ENCODE peak calls at places on chromosomes 13 and 19, in seven cellular contexts. H is gastrocnemius medialis, J is SK-N-SH, M is pancreas, W is GM23248, P is uterus, E is transverse colon. N is an unnamed sample. For H3K36me3, the result is how much of the 10 kb centered on the place peaks cover.

GRCh38 chr19:4061178-4061682 is 5.5 kb downstream of the ZBTB7A start:
- DNase-seq in E (peak), J (no peak), W (peak), H (peak), M (peak), P (peak), N (no peak)

GRCh38 chr13:27034678-27035111 is 136.9 kb downstream of the USP12 start:
- DNase-seq in W (peak), H (no peak), E (no peak), M (no peak), P (no peak), J (no peak), N (no peak)

GRCh38 chr19:32029235-32029634 is 316.2 kb upstream of the ZNF507 start:
- DNase-seq in P (no peak), E (no peak), W (no peak), M (no peak), J (no peak), H (no peak), N (no peak)

GRCh38 chr19:56476671-56477428 is at the start of gene ZNF667:
- DNase-seq in J (peak), M (no peak), E (no peak), P (no peak), H (no peak), W (peak), N (peak)

GRCh38 chr19:14103310-14103709 is 12.8 kb upstream of the SAMD1 start:
- DNase-seq in H (no peak), J (no peak), M (no peak), W (no peak), P (no peak), E (no peak), N (no peak)

GRCh38 chr19:35509861-35510625 is 3.4 kb downstream of the DMKN start:
- DNase-seq in W (peak), J (peak), M (peak), H (no peak), P (peak), E (peak), N (peak)

GRCh38 chr19:6250024-6250605 is 29.7 kb downstream of the MLLT1 start:
- DNase-seq in H (no peak), E (no peak), W (peak), J (no peak), P (no peak), M (no peak), N (no peak)

GRCh38 chr19:41868120-41868988 is 8.3 kb downstream of the RPS19 start:
- DNase-seq in E (peak), H (no peak), P (no peak), J (no peak), W (no peak), M (peak), N (no peak)

GRCh38 chr19:38675611-38676010 is 28.2 kb downstream of the ACTN4 start:
- DNase-seq in H (no peak), E (no peak), J (no peak), W (peak), M (no peak), P (no peak), N (no peak)

GRCh38 chr13:111232191-111232590 is 88.3 kb upstream of the TEX29 start:
- DNase-seq in H (no peak), E (no peak), P (no peak), W (no peak), M (no peak), J (no peak), N (no peak)

GRCh38 chr19:29526730-29527499 is 1.1 kb downstream of the VSTM2B start:
- DNase-seq in H (no peak), E (no peak), P (no peak), W (peak), M (no peak), J (peak), N (no peak)

GRCh38 chr19:35995655-35995993 is 636 bp downstream of the SDHAF1 start:
- DNase-seq in J (peak), H (no peak), P (peak), E (peak), W (peak), M (peak), N (peak)

DNA sequence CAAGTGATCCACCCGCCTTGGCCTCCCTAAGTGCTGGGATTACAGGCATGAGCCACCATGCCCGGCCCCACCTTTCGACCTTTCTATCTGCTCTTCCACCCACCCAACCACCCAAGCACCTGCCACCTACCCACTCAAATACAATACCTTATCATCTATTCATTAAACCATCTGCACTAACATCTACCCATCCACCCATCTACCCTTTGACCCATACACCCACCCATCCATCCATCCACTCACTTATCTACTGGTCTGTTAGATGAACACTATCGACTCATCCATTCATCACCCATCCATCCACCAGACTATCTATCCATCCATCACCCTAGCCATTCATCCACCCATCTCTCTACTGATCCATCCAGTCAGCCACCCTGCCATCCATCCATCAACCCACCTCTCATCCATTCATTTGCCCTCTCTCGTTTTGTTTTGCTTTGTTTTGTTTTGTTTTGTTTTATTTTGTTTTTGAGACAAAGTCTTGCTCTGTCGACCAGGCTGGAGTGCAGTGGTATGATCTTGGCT is 17.2 kb downstream of the EML2 start:
- DNase-seq in W (no peak), E (no peak), J (no peak), P (no peak), M (no peak), H (no peak), N (no peak)
- H3K36me3 ChIP-seq in W (under half), E (under half), J (under half), P (under half), M (under half), H (under half), N (under half)

GRCh38 chr13:44919103-44919804 is 70.0 kb downstream of the NUFIP1 start:
- DNase-seq in J (no peak), M (no peak), E (no peak), P (no peak), H (no peak), W (no peak), N (no peak)
- H3K4me3 ChIP-seq in J (peak), M (peak), E (no peak), P (no peak), H (peak), W (peak), N (peak)

GRCh38 chr13:32610538-32610937 is 24.3 kb downstream of the PDS5B start:
- DNase-seq in M (no peak), E (no peak), H (no peak), P (no peak), J (no peak), W (no peak), N (no peak)
- H3K36me3 ChIP-seq in M (under half), E (under half), H (under half), P (under half), J (under half), W (under half), N (under half)

GRCh38 chr19:2477732-2478191 is 1.8 kb downstream of the GADD45B start:
- DNase-seq in J (no peak), P (peak), E (peak), W (peak), H (peak), M (peak), N (no peak)

GRCh38 chr19:2478756-2479555 is 3.0 kb downstream of the GADD45B start:
- DNase-seq in P (peak), E (peak), M (peak), H (peak), W (peak), J (no peak), N (no peak)

GRCh38 chr19:2481466-2481865 is 5.5 kb downstream of the GADD45B start:
- DNase-seq in J (no peak), M (no peak), W (no peak), H (no peak), P (no peak), E (no peak), N (no peak)

GRCh38 chr19:2478324-2478755 is 2.4 kb downstream of the GADD45B start:
- DNase-seq in H (peak), M (peak), J (peak), E (peak), P (peak), W (peak), N (peak)

GRCh38 chr19:2479556-2480194 is 3.7 kb downstream of the GADD45B start:
- DNase-seq in W (peak), H (no peak), E (no peak), P (no peak), M (no peak), J (no peak), N (no peak)
- H3K4me3 ChIP-seq in W (no peak), H (no peak), E (no peak), P (no peak), M (peak), J (no peak), N (no peak)

DNA sequence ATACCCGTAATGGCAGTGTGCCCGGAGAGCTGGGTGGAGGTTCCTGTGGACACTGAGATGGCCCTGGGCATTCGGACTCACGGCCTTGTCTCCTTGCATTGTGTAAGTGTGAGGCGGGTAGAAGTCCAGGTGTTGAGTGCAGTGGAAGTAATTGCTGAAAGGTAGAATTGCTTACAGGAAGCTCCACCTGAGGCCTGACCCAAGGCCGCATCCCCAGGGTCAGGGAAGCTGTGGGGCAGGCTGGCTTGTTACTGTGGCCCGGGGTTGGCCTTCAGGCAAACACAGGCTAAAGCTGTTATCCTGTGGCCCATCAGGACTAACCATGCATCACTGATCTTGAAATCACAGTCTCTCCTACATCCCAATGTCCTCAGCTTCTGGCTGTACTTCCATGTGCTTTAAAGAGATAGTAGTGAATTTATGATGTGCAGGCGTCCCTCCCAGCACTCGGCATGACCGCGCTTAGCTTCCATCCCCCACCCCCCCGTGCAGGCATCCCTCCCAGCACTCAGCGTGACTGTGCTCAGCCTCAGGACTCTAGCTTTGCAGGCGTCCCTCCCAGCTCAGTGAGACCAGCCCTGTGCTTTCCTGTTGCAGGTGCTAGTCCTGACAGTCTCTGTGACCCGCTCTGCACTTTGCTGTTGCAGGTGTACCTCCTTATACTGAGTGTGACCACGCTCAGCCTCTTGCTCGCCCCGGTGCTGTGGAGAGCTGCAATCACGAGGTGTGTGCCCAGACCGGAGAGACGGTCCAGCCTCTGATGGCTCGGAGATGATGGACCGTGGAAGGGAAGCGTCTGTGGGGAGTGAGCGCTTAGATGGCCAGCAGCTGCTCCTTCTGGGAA is 35.6 kb upstream of the TFDP1 start:
- DNase-seq in M (no peak), E (peak), P (peak), J (peak), W (no peak), H (no peak), N (peak)
- H3K36me3 ChIP-seq in M (under half), E (under half), P (under half), J (under half), W (under half), H (under half), N (under half)

GRCh38 chr19:18635831-18636182 is 1.0 kb upstream of the KLHL26 start:
- DNase-seq in W (no peak), J (no peak), M (no peak), H (no peak), P (no peak), E (no peak), N (no peak)

GRCh38 chr19:18634612-18635290 is 2.1 kb upstream of the KLHL26 start:
- DNase-seq in J (no peak), W (peak), E (peak), H (no peak), P (no peak), M (peak), N (no peak)

GRCh38 chr19:18636183-18636968 is 452 bp upstream of the KLHL26 start:
- DNase-seq in M (peak), W (peak), P (peak), J (peak), H (peak), E (peak), N (peak)

GRCh38 chr19:18637644-18638630 is 1.1 kb downstream of the KLHL26 start:
- DNase-seq in J (no peak), W (no peak), M (peak), E (peak), H (no peak), P (no peak), N (no peak)

GRCh38 chr19:18636969-18637629 is at the start of gene KLHL26:
- DNase-seq in M (peak), E (no peak), P (no peak), J (no peak), H (no peak), W (no peak), N (no peak)
- H3K4me3 ChIP-seq in M (peak), E (peak), P (peak), J (peak), H (peak), W (peak), N (peak)

GRCh38 chr13:21894703-21895699 is 224.1 kb downstream of the FGF9 start:
- DNase-seq in J (no peak), E (no peak), M (no peak), H (no peak), W (no peak), P (no peak), N (no peak)
- H3K36me3 ChIP-seq in J (under half), E (under half), M (under half), H (under half), W (under half), P (under half), N (under half)

GRCh38 chr19:2046046-2046907 is 4.8 kb downstream of the MKNK2 start:
- DNase-seq in E (no peak), H (peak), M (peak), P (no peak), J (no peak), W (no peak), N (no peak)
- H3K4me3 ChIP-seq in E (no peak), H (peak), M (peak), P (no peak), J (no peak), W (no peak), N (no peak)

DNA sequence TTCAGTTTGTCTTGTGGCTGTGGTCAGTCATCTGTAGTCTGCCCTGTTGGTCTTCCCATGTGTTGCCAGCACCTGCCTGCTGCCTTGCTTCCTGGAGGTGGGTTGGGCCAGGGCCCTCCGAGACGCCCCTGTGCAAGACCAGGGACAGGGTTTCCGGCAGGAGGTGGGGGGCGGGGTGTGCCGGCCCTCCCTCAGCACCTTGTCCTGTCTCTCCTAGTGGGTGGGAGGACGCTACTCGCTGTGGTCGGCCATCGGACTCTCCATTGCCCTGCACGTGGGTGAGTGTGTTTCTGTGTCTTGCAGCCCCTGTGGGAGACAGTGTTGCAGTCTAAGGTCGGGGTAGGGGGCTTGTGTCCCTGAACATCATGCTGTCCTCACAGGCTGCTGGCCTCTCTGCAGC is 11.2 kb upstream of the PDCD2L start:
- DNase-seq in E (no peak), J (no peak), M (peak), W (no peak), H (no peak), P (no peak), N (no peak)
- H3K36me3 ChIP-seq in E (under half), J (half or more), M (under half), W (under half), H (half or more), P (under half), N (half or more)

DNA sequence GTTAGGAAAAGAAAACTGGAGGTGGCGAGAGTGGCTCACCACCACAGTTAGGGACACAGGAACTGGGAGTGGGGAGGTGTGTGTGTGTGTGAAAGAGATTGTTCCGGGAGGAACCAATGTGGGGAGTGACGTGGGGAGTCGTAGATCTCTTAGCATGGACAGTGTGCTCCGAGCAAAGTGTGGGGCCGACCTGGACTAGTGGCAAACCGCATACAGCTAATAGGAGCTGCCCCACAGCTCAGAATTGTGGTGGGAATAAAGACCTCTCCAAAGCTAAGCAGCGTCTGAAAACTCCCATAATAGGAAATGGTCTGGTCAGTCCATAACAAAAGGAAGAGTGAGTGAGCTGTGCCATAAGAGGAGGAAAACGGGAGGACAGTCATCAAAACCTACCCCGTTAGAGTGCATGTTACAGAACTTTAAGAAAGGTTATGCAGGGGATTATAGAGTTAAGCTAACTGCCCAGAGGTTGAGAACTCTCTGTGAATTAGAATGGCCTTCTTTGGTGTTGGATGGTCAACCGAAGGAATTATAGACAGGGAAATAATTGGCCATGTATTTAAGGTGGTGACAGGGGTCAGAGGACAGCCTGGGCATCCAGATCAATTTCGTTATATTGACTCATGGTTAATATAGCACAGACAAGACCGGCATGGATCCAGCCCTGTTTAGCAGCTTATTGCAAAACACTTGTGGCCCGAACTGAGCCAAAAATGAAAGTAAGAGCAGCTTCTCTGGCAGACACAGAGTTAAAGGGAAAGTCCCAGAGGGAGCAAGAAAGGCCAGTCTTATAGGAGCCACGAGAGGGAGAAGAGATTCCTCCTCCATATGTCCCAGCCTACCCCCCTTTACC is 8.9 kb upstream of the SLC15A1 start:
- DNase-seq in P (no peak), E (no peak), M (no peak), J (no peak), W (peak), H (no peak), N (no peak)
- H3K4me3 ChIP-seq in P (peak), E (no peak), M (no peak), J (no peak), W (peak), H (no peak), N (no peak)

N was measured in BE2C.